ENCODE peak calls at places on chromosomes 3 and 15, in ten cellular contexts. R, F, B, C, L, A, Y, K, Q and N are unnamed samples.

GRCh38 chr3:9169326-9169725 is 80.1 kb downstream of the SRGAP3 start:
- DNase-seq in R (no peak), F (no peak), Q (no peak), C (no peak), A (no peak), L (no peak), Y (no peak), K (no peak), B (no peak), N (no peak)

GRCh38 chr3:114380233-114380645 is 86.4 kb downstream of the TIGIT start:
- DNase-seq in Y (peak), L (peak), Q (peak), A (no peak), K (no peak), F (peak), C (peak), B (no peak), R (no peak), N (no peak)

GRCh38 chr3:47870702-47871255 is 67.8 kb downstream of the DHX30 start:
- DNase-seq in Y (no peak), F (no peak), A (no peak), K (no peak), L (no peak), C (no peak), R (no peak), B (no peak), Q (no peak), N (no peak)

GRCh38 chr15:34795267-34796081 is at the start of gene ACTC1:
- DNase-seq in B (no peak), R (peak), Y (no peak), Q (no peak), F (no peak), K (no peak), C (peak), A (no peak), L (peak), N (peak)

GRCh38 chr3:8645717-8646116 is 1.1 kb upstream of the SSUH2 start:
- DNase-seq in R (no peak), Y (no peak), F (no peak), A (no peak), K (no peak), C (no peak), Q (no peak), B (no peak), L (no peak), N (no peak)

GRCh38 chr15:41512512-41513281 is 930 bp downstream of the LTK start:
- DNase-seq in R (no peak), K (peak), Q (no peak), L (no peak), F (no peak), C (no peak), A (no peak), B (no peak), Y (no peak), N (peak)

GRCh38 chr3:153138267-153139210 is 23.5 kb upstream of the RAP2B start:
- DNase-seq in Y (peak), K (peak), R (no peak), F (no peak), B (no peak), Q (peak), L (no peak), C (peak), A (peak), N (peak)

GRCh38 chr15:96893159-96893906 is 562.8 kb downstream of the NR2F2 start:
- DNase-seq in B (no peak), F (no peak), Q (no peak), L (no peak), R (no peak), A (no peak), K (peak), Y (peak), C (peak), N (peak)

GRCh38 chr3:112647122-112647521 is 6.2 kb upstream of the CCDC80 start:
- DNase-seq in R (no peak), B (no peak), F (no peak), C (peak), Y (peak), Q (peak), A (no peak), K (peak), L (no peak), N (no peak)

GRCh38 chr3:112818289-112818688 is 28.4 kb downstream of the CD200R1L start:
- DNase-seq in L (no peak), B (no peak), C (no peak), F (no peak), A (no peak), K (no peak), R (no peak), Y (peak), Q (peak), N (no peak)

GRCh38 chr15:70156781-70157261 is 59.1 kb upstream of the TLE3 start:
- DNase-seq in F (peak), B (no peak), C (peak), L (peak), A (peak), Y (no peak), K (no peak), R (no peak), Q (no peak), N (no peak)

GRCh38 chr3:45677045-45677436 is 12.2 kb upstream of the SACM1L start:
- DNase-seq in L (no peak), A (no peak), K (peak), Q (no peak), B (no peak), C (no peak), R (no peak), F (no peak), Y (peak), N (peak)

GRCh38 chr3:119810018-119810435 is 28.1 kb downstream of the NR1I2 start:
- DNase-seq in R (no peak), Q (no peak), A (peak), K (no peak), C (peak), F (peak), L (no peak), Y (no peak), B (no peak), N (peak)

GRCh38 chr3:17151598-17152373 is 267.0 kb downstream of the PLCL2 start:
- DNase-seq in Y (no peak), F (no peak), A (no peak), L (no peak), K (no peak), Q (no peak), C (no peak), B (peak), R (no peak), N (peak)

GRCh38 chr3:170007031-170007663 is 30.6 kb upstream of the GPR160 start:
- DNase-seq in F (no peak), R (no peak), C (peak), K (peak), B (no peak), L (peak), Q (peak), Y (peak), A (no peak), N (peak)

GRCh38 chr3:66472313-66473134 is 28.3 kb downstream of the LRIG1 start:
- DNase-seq in Y (no peak), A (no peak), C (peak), R (no peak), L (no peak), B (no peak), F (no peak), K (peak), Q (no peak), N (peak)

GRCh38 chr3:197591816-197592215 is 36.0 kb upstream of the BDH1 start:
- DNase-seq in A (no peak), Q (no peak), B (no peak), Y (no peak), K (no peak), L (no peak), F (no peak), C (no peak), R (no peak), N (no peak)